ENCODE peak calls at places on chromosomes 6 and 20, in seven cellular contexts. One of them, this sample, is unnamed.
A peak's percentile ranks its signal among the peaks of the same experiment; 100 is the strongest.

GRCh38 chr6:55174211-55175013 is at the start of gene HCRTR2:
- DNase-seq in RWPE2: no peak
- DNase-seq in astrocyte: no peak
- DNase-seq in PC-3: no peak
- DNase-seq in A549: no peak
- DNase-seq in iPS DF 6.9: no peak
- DNase-seq in fibroblast of lung: no peak
- DNase-seq in this sample: no peak

GRCh38 chr6:21263531-21264287 is 329.8 kb upstream of the SOX4 start:
- DNase-seq in RWPE2: peak; percentile 83
- DNase-seq in PC-3: peak; percentile 30
- DNase-seq in fibroblast of lung: peak; percentile 84
- DNase-seq in astrocyte: peak; percentile 81
- DNase-seq in A549: no peak
- DNase-seq in iPS DF 6.9: no peak
- DNase-seq in this sample: no peak

GRCh38 chr6:1527098-1527497 is 82.6 kb upstream of the FOXC1 start:
- DNase-seq in A549: no peak
- DNase-seq in iPS DF 6.9: peak; percentile 20
- DNase-seq in astrocyte: peak; percentile 59
- DNase-seq in PC-3: no peak
- DNase-seq in fibroblast of lung: peak; percentile 64
- DNase-seq in RWPE2: no peak
- DNase-seq in this sample: peak; percentile 54

GRCh38 chr6:101845172-101845571 is 451.7 kb downstream of the GRIK2 start:
- DNase-seq in iPS DF 6.9: no peak
- DNase-seq in astrocyte: no peak
- DNase-seq in PC-3: no peak
- DNase-seq in RWPE2: no peak
- DNase-seq in A549: no peak
- DNase-seq in fibroblast of lung: no peak
- DNase-seq in this sample: no peak

GRCh38 chr6:151962246-151962846 is 154.9 kb downstream of the ESR1 start:
- DNase-seq in fibroblast of lung: peak; percentile 52
- DNase-seq in PC-3: peak; percentile 42
- DNase-seq in RWPE2: no peak
- DNase-seq in iPS DF 6.9: no peak
- DNase-seq in astrocyte: peak; percentile 43
- DNase-seq in A549: no peak
- DNase-seq in this sample: no peak

GRCh38 chr6:87606199-87606598 is 16.3 kb downstream of the ORC3 start:
- DNase-seq in RWPE2: no peak
- DNase-seq in iPS DF 6.9: no peak
- DNase-seq in A549: no peak
- DNase-seq in astrocyte: no peak
- DNase-seq in fibroblast of lung: no peak
- DNase-seq in PC-3: no peak
- DNase-seq in this sample: no peak

GRCh38 chr20:23234311-23235078 is 116.1 kb upstream of the NXT1 start:
- DNase-seq in RWPE2: no peak
- DNase-seq in iPS DF 6.9: no peak
- DNase-seq in PC-3: no peak
- DNase-seq in astrocyte: no peak
- DNase-seq in fibroblast of lung: no peak
- DNase-seq in A549: no peak
- DNase-seq in this sample: no peak

GRCh38 chr6:152318278-152318677 is 318.9 kb downstream of the SYNE1 start:
- DNase-seq in PC-3: no peak
- DNase-seq in iPS DF 6.9: no peak
- DNase-seq in A549: no peak
- DNase-seq in RWPE2: no peak
- DNase-seq in astrocyte: no peak
- DNase-seq in fibroblast of lung: no peak
- DNase-seq in this sample: no peak

GRCh38 chr20:16246870-16247269 is 326.4 kb downstream of the KIF16B start:
- DNase-seq in astrocyte: no peak
- DNase-seq in PC-3: no peak
- DNase-seq in A549: no peak
- DNase-seq in iPS DF 6.9: no peak
- DNase-seq in fibroblast of lung: no peak
- DNase-seq in RWPE2: no peak
- DNase-seq in this sample: no peak

GRCh38 chr20:16243470-16243869 is 329.8 kb downstream of the KIF16B start:
- DNase-seq in iPS DF 6.9: no peak
- DNase-seq in PC-3: no peak
- DNase-seq in A549: no peak
- DNase-seq in fibroblast of lung: no peak
- DNase-seq in astrocyte: no peak
- DNase-seq in RWPE2: no peak
- DNase-seq in this sample: no peak

GRCh38 chr20:16245879-16246278 is 327.4 kb downstream of the KIF16B start:
- DNase-seq in iPS DF 6.9: no peak
- DNase-seq in fibroblast of lung: no peak
- DNase-seq in RWPE2: no peak
- DNase-seq in PC-3: no peak
- DNase-seq in A549: no peak
- DNase-seq in astrocyte: no peak
- DNase-seq in this sample: no peak

GRCh38 chr20:16240355-16240754 is 332.9 kb downstream of the KIF16B start:
- DNase-seq in fibroblast of lung: no peak
- DNase-seq in iPS DF 6.9: no peak
- DNase-seq in RWPE2: no peak
- DNase-seq in astrocyte: no peak
- DNase-seq in A549: no peak
- DNase-seq in PC-3: no peak
- DNase-seq in this sample: no peak

DNA sequence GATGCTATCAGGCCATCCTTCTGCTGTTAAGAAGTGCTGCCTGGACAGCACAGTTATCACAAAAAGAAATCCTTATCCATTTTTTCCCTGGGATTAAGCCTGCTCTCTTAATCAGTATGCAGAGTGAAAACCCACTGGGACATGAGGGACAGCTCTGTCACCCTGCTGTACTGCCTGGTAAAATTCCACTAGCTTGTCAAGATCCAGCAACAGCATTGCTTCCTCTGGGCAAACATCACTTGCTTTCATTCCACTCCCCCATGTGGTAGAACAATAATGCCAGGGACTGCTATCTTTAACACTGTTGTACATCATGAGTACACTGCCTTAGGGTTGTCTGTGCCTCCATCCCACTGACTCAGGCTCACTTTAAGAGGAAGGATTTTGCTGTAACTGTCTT is 331.3 kb downstream of the KIF16B start:
- DNase-seq in PC-3: peak; percentile 68
- DNase-seq in RWPE2: no peak
- DNase-seq in iPS DF 6.9: no peak
- DNase-seq in A549: peak; percentile 20
- DNase-seq in fibroblast of lung: no peak
- DNase-seq in astrocyte: no peak
- DNase-seq in this sample: no peak
- H3K27ac ChIP-seq in PC-3: no peak overlapping the region
- H3K27ac ChIP-seq in RWPE2: no peak overlapping the region
- H3K27ac ChIP-seq in iPS DF 6.9: no peak overlapping the region
- H3K27ac ChIP-seq in A549: no peak overlapping the region
- H3K27ac ChIP-seq in fibroblast of lung: no peak overlapping the region
- H3K27ac ChIP-seq in astrocyte: no peak overlapping the region
- H3K27ac ChIP-seq in this sample: no peak overlapping the region

GRCh38 chr6:169169375-169169774 is 84.3 kb downstream of the THBS2 start:
- DNase-seq in A549: no peak
- DNase-seq in iPS DF 6.9: no peak
- DNase-seq in astrocyte: no peak
- DNase-seq in RWPE2: no peak
- DNase-seq in fibroblast of lung: no peak
- DNase-seq in PC-3: peak; percentile 20
- DNase-seq in this sample: no peak

GRCh38 chr6:169168706-169169105 is 84.9 kb downstream of the THBS2 start:
- DNase-seq in astrocyte: no peak
- DNase-seq in fibroblast of lung: no peak
- DNase-seq in PC-3: no peak
- DNase-seq in iPS DF 6.9: no peak
- DNase-seq in RWPE2: no peak
- DNase-seq in A549: no peak
- DNase-seq in this sample: no peak

GRCh38 chr6:169168302-169168630 is 85.4 kb downstream of the THBS2 start:
- DNase-seq in fibroblast of lung: no peak
- DNase-seq in iPS DF 6.9: no peak
- DNase-seq in RWPE2: no peak
- DNase-seq in PC-3: no peak
- DNase-seq in A549: no peak
- DNase-seq in astrocyte: no peak
- DNase-seq in this sample: no peak

GRCh38 chr6:169166896-169167580 is 86.6 kb downstream of the THBS2 start:
- DNase-seq in fibroblast of lung: no peak
- DNase-seq in RWPE2: no peak
- DNase-seq in A549: no peak
- DNase-seq in iPS DF 6.9: no peak
- DNase-seq in PC-3: no peak
- DNase-seq in astrocyte: no peak
- DNase-seq in this sample: no peak

DNA sequence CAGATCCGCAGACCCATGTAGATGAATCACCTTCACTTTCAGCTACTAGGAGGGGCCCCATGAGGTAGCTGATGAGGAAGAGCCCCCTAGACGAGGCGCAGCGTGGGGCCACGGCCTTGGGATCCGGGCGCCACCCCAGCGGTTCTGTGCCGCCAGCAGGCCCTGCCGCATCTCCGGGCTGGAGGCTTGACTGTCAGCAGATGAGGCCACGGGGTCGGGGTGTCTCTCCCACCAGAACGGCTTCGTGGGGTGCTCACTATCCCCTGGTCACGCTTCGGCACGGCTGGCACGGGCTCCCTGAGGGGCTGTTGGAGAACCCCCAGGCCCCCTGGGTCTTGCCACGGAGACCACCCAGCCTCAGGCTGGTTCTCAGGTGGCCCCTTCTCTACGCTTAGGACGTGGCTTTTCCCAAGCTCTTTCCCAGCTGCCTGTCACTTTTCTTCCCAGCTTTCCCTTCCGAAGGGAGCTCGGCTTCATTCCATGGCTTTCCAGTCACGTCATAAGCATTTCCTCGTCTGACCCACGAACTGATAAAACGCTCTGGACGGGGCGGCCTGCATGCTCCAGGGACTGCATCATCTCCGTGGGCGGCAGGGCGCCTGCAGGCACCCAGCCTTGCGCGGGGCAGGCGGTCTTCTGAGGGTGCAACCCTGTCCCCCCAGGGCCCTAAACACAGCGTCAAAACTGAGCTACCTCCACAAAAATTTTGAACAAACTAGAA is 85.9 kb downstream of the THBS2 start:
- DNase-seq in RWPE2: no peak
- DNase-seq in fibroblast of lung: peak; percentile 100
- DNase-seq in PC-3: no peak
- DNase-seq in A549: no peak
- DNase-seq in iPS DF 6.9: no peak
- DNase-seq in astrocyte: peak; percentile 99
- DNase-seq in this sample: no peak
- H3K27ac ChIP-seq in RWPE2: no peak overlapping the region
- H3K27ac ChIP-seq in fibroblast of lung: peak overlapping the region; percentile 99
- H3K27ac ChIP-seq in PC-3: no peak overlapping the region
- H3K27ac ChIP-seq in A549: no peak overlapping the region
- H3K27ac ChIP-seq in iPS DF 6.9: no peak overlapping the region
- H3K27ac ChIP-seq in astrocyte: peak overlapping the region; percentile 100
- H3K27ac ChIP-seq in this sample: no peak overlapping the region

GRCh38 chr20:8129211-8129986 is 2.7 kb upstream of the PLCB1 start:
- DNase-seq in RWPE2: no peak
- DNase-seq in fibroblast of lung: peak; percentile 49
- DNase-seq in astrocyte: no peak
- DNase-seq in PC-3: no peak
- DNase-seq in iPS DF 6.9: no peak
- DNase-seq in A549: no peak
- DNase-seq in this sample: no peak

GRCh38 chr20:8132632-8133587 is 844 bp downstream of the PLCB1 start:
- DNase-seq in A549: peak; percentile 33
- DNase-seq in fibroblast of lung: peak; percentile 40
- DNase-seq in iPS DF 6.9: no peak
- DNase-seq in RWPE2: no peak
- DNase-seq in astrocyte: no peak
- DNase-seq in PC-3: no peak
- DNase-seq in this sample: peak; percentile 25

GRCh38 chr20:8132015-8132631 is at the start of gene PLCB1:
- DNase-seq in RWPE2: peak; percentile 72
- DNase-seq in fibroblast of lung: peak; percentile 72
- DNase-seq in PC-3: peak; percentile 72
- DNase-seq in A549: peak; percentile 73
- DNase-seq in iPS DF 6.9: peak; percentile 71
- DNase-seq in astrocyte: peak; percentile 55
- DNase-seq in this sample: peak; percentile 60

GRCh38 chr20:8130840-8131526 is 1.1 kb upstream of the PLCB1 start:
- DNase-seq in A549: no peak
- DNase-seq in RWPE2: no peak
- DNase-seq in astrocyte: no peak
- DNase-seq in PC-3: no peak
- DNase-seq in fibroblast of lung: no peak
- DNase-seq in iPS DF 6.9: no peak
- DNase-seq in this sample: no peak

GRCh38 chr20:8131598-8132014 is 460 bp upstream of the PLCB1 start:
- DNase-seq in astrocyte: no peak
- DNase-seq in PC-3: peak; percentile 21
- DNase-seq in iPS DF 6.9: no peak
- DNase-seq in A549: no peak
- DNase-seq in fibroblast of lung: peak; percentile 44
- DNase-seq in RWPE2: no peak
- DNase-seq in this sample: no peak
- H3K27ac ChIP-seq in astrocyte: no peak overlapping the region
- H3K27ac ChIP-seq in PC-3: no peak overlapping the region
- H3K27ac ChIP-seq in iPS DF 6.9: no peak overlapping the region
- H3K27ac ChIP-seq in A549: no peak overlapping the region
- H3K27ac ChIP-seq in fibroblast of lung: peak overlapping the region; percentile 18
- H3K27ac ChIP-seq in RWPE2: no peak overlapping the region
- H3K27ac ChIP-seq in this sample: no peak overlapping the region

GRCh38 chr20:46990811-46991567 is 96.3 kb downstream of the EYA2 start:
- DNase-seq in astrocyte: no peak
- DNase-seq in RWPE2: no peak
- DNase-seq in PC-3: no peak
- DNase-seq in fibroblast of lung: no peak
- DNase-seq in A549: no peak
- DNase-seq in iPS DF 6.9: no peak
- DNase-seq in this sample: no peak

GRCh38 chr20:46994341-46994740 is 99.7 kb downstream of the EYA2 start:
- DNase-seq in fibroblast of lung: no peak
- DNase-seq in RWPE2: no peak
- DNase-seq in astrocyte: no peak
- DNase-seq in PC-3: no peak
- DNase-seq in iPS DF 6.9: no peak
- DNase-seq in A549: no peak
- DNase-seq in this sample: no peak

GRCh38 chr20:46993465-46994095 is 98.9 kb downstream of the EYA2 start:
- DNase-seq in astrocyte: no peak
- DNase-seq in RWPE2: no peak
- DNase-seq in iPS DF 6.9: no peak
- DNase-seq in A549: no peak
- DNase-seq in PC-3: no peak
- DNase-seq in fibroblast of lung: no peak
- DNase-seq in this sample: no peak

GRCh38 chr20:46991850-46992639 is 97.4 kb downstream of the EYA2 start:
- DNase-seq in A549: no peak
- DNase-seq in PC-3: no peak
- DNase-seq in fibroblast of lung: no peak
- DNase-seq in RWPE2: no peak
- DNase-seq in astrocyte: no peak
- DNase-seq in iPS DF 6.9: no peak
- DNase-seq in this sample: no peak

DNA sequence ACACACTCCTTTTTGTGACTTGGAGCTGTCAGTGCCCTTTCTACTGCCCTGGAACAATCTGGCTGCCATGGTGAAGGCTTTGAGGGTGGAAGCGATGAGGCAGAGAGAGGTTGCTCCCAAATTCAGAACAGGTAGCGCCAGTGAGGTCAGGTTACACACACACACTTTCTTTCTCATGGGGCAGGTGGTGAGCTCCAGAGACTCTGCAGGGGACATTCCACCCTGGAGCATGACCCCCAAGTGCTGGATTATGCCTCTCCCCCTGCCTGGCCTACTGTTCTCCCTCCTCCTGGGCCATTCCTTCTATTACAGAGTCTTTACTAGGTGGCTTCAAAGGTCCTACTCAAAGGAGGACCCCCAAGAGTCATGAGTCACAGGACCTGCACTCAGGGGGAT is 98.0 kb downstream of the EYA2 start:
- DNase-seq in fibroblast of lung: no peak
- DNase-seq in RWPE2: no peak
- DNase-seq in A549: no peak
- DNase-seq in iPS DF 6.9: no peak
- DNase-seq in astrocyte: no peak
- DNase-seq in PC-3: no peak
- DNase-seq in this sample: no peak
- H3K27ac ChIP-seq in fibroblast of lung: no peak overlapping the region
- H3K27ac ChIP-seq in RWPE2: no peak overlapping the region
- H3K27ac ChIP-seq in A549: no peak overlapping the region
- H3K27ac ChIP-seq in iPS DF 6.9: no peak overlapping the region
- H3K27ac ChIP-seq in astrocyte: no peak overlapping the region
- H3K27ac ChIP-seq in PC-3: no peak overlapping the region
- H3K27ac ChIP-seq in this sample: no peak overlapping the region